ENCODE peak calls at places on chromosomes 3 and 15, in seven cellular contexts. One of them, this sample, is unnamed.

GRCh38 chr3:169657351-169658124 is 6.0 kb downstream of the MECOM start:
- DNase-seq in AG04450: no peak
- DNase-seq in type B pancreatic cell: no peak
- DNase-seq in neural crest cell: no peak
- DNase-seq in cardiac muscle cell: peak; percentile 38
- DNase-seq in GM10248: no peak
- DNase-seq in stomach: peak; percentile 72
- DNase-seq in this sample: no peak

GRCh38 chr3:177979684-177980083 is 556.6 kb upstream of the KCNMB2 start:
- DNase-seq in cardiac muscle cell: no peak
- DNase-seq in type B pancreatic cell: no peak
- DNase-seq in neural crest cell: no peak
- DNase-seq in stomach: no peak
- DNase-seq in GM10248: no peak
- DNase-seq in AG04450: no peak
- DNase-seq in this sample: no peak

GRCh38 chr3:64575211-64575844 is 112.5 kb downstream of the ADAMTS9 start:
- DNase-seq in type B pancreatic cell: no peak
- DNase-seq in neural crest cell: no peak
- DNase-seq in cardiac muscle cell: no peak
- DNase-seq in AG04450: no peak
- DNase-seq in GM10248: peak; percentile 18
- DNase-seq in stomach: no peak
- DNase-seq in this sample: no peak

GRCh38 chr3:138786788-138787276 is 47.9 kb downstream of the PIK3CB start:
- DNase-seq in GM10248: peak; percentile 27
- DNase-seq in AG04450: no peak
- DNase-seq in cardiac muscle cell: no peak
- DNase-seq in stomach: no peak
- DNase-seq in type B pancreatic cell: no peak
- DNase-seq in neural crest cell: no peak
- DNase-seq in this sample: no peak

GRCh38 chr15:73873889-73874511 is 636 bp downstream of the TBC1D21 start:
- DNase-seq in type B pancreatic cell: no peak
- DNase-seq in AG04450: peak; percentile 18
- DNase-seq in stomach: peak; percentile 52
- DNase-seq in cardiac muscle cell: peak; percentile 63
- DNase-seq in GM10248: peak; percentile 53
- DNase-seq in neural crest cell: peak; percentile 29
- DNase-seq in this sample: no peak

GRCh38 chr3:182837855-182838454 is 44.7 kb downstream of the ATP11B start:
- DNase-seq in AG04450: no peak
- DNase-seq in neural crest cell: no peak
- DNase-seq in stomach: no peak
- DNase-seq in type B pancreatic cell: no peak
- DNase-seq in cardiac muscle cell: peak; percentile 31
- DNase-seq in GM10248: no peak
- DNase-seq in this sample: no peak

GRCh38 chr3:57959407-57960173 is 48.6 kb upstream of the FLNB start:
- DNase-seq in GM10248: peak; percentile 35
- DNase-seq in type B pancreatic cell: no peak
- DNase-seq in stomach: no peak
- DNase-seq in AG04450: no peak
- DNase-seq in neural crest cell: no peak
- DNase-seq in cardiac muscle cell: no peak
- DNase-seq in this sample: no peak

GRCh38 chr3:124557433-124558232 is 172.6 kb upstream of the UMPS start:
- DNase-seq in cardiac muscle cell: no peak
- DNase-seq in neural crest cell: no peak
- DNase-seq in GM10248: no peak
- DNase-seq in stomach: peak; percentile 38
- DNase-seq in type B pancreatic cell: no peak
- DNase-seq in AG04450: peak; percentile 7
- DNase-seq in this sample: no peak

GRCh38 chr3:25468866-25469319 is 40.8 kb downstream of the RARB start:
- DNase-seq in neural crest cell: peak; percentile 51
- DNase-seq in GM10248: no peak
- DNase-seq in stomach: no peak
- DNase-seq in AG04450: no peak
- DNase-seq in type B pancreatic cell: no peak
- DNase-seq in cardiac muscle cell: peak; percentile 52
- DNase-seq in this sample: no peak

GRCh38 chr3:46006646-46007045 is 11.0 kb upstream of the FYCO1 start:
- DNase-seq in type B pancreatic cell: no peak
- DNase-seq in GM10248: no peak
- DNase-seq in cardiac muscle cell: no peak
- DNase-seq in neural crest cell: no peak
- DNase-seq in AG04450: no peak
- DNase-seq in stomach: no peak
- DNase-seq in this sample: no peak

GRCh38 chr15:77905301-77905920 is 172.1 kb downstream of the TBC1D2B start:
- DNase-seq in type B pancreatic cell: peak; percentile 60
- DNase-seq in GM10248: no peak
- DNase-seq in stomach: peak; percentile 22
- DNase-seq in cardiac muscle cell: no peak
- DNase-seq in neural crest cell: no peak
- DNase-seq in AG04450: no peak
- DNase-seq in this sample: no peak

GRCh38 chr3:171058058-171058457 is 31.5 kb upstream of the SLC2A2 start:
- DNase-seq in stomach: no peak
- DNase-seq in type B pancreatic cell: no peak
- DNase-seq in GM10248: no peak
- DNase-seq in AG04450: no peak
- DNase-seq in neural crest cell: no peak
- DNase-seq in cardiac muscle cell: no peak
- DNase-seq in this sample: no peak

GRCh38 chr3:140091143-140091542 is 156.2 kb downstream of the CLSTN2 start:
- DNase-seq in AG04450: no peak
- DNase-seq in GM10248: no peak
- DNase-seq in stomach: no peak
- DNase-seq in neural crest cell: no peak
- DNase-seq in cardiac muscle cell: no peak
- DNase-seq in type B pancreatic cell: no peak
- DNase-seq in this sample: no peak

GRCh38 chr3:127822166-127822835 is at the start of gene MGLL:
- DNase-seq in stomach: peak; percentile 43
- DNase-seq in type B pancreatic cell: no peak
- DNase-seq in cardiac muscle cell: peak; percentile 55
- DNase-seq in neural crest cell: peak; percentile 21
- DNase-seq in AG04450: no peak
- DNase-seq in GM10248: no peak
- DNase-seq in this sample: no peak

GRCh38 chr3:127819656-127820055 is 2.7 kb downstream of the MGLL start:
- DNase-seq in AG04450: no peak
- DNase-seq in cardiac muscle cell: no peak
- DNase-seq in neural crest cell: no peak
- DNase-seq in GM10248: no peak
- DNase-seq in type B pancreatic cell: peak; percentile 25
- DNase-seq in stomach: no peak
- DNase-seq in this sample: no peak

GRCh38 chr3:127820871-127821853 is 1.2 kb downstream of the MGLL start:
- DNase-seq in type B pancreatic cell: no peak
- DNase-seq in GM10248: peak; percentile 64
- DNase-seq in cardiac muscle cell: no peak
- DNase-seq in stomach: peak; percentile 38
- DNase-seq in neural crest cell: no peak
- DNase-seq in AG04450: no peak
- DNase-seq in this sample: no peak

GRCh38 chr3:127819086-127819485 is 3.2 kb downstream of the MGLL start:
- DNase-seq in neural crest cell: no peak
- DNase-seq in GM10248: no peak
- DNase-seq in type B pancreatic cell: no peak
- DNase-seq in stomach: no peak
- DNase-seq in AG04450: no peak
- DNase-seq in cardiac muscle cell: no peak
- DNase-seq in this sample: no peak

DNA sequence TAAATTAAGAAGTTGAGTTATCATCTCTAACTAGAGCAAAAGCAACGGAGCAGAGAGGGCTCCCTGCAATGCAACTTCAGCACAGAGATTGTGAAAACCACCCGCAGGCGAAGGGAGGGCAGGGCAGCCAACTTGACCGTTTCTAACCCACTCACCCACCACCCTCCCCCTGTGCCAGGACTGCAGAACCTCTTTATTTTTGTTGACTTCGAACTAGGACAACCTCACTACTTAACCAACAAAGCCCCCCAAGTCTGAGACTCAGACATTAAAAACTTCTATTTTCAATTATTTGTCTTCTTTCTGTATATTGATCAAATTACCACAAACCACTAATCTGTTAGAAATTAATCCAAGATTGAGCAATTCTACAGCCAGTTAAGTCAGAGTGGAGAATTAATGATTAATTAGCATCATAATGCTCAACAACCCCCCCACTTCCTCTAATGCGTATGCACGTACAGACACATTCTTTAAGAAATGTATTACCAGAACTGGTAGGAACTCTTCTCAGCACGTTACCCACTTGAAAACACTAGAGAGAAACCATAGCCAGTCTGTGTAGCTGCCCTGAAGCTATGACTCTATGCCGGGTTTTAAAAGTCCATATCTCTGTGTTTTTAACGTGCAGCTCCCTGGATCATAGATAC is 2.0 kb downstream of the MGLL start:
- DNase-seq in stomach: no peak
- DNase-seq in neural crest cell: no peak
- DNase-seq in GM10248: no peak
- DNase-seq in cardiac muscle cell: no peak
- DNase-seq in AG04450: no peak
- DNase-seq in type B pancreatic cell: no peak
- DNase-seq in this sample: no peak
- TF ChIP-seq CTCF in stomach: no peak
- TF ChIP-seq CTCF in neural crest cell: peak; percentile 29
- TF ChIP-seq CTCF in GM10248: no peak
- TF ChIP-seq CTCF in cardiac muscle cell: peak; percentile 11
- TF ChIP-seq CTCF in AG04450: peak; percentile 43
- TF ChIP-seq CTCF in type B pancreatic cell: peak; percentile 51
- TF ChIP-seq CTCF in this sample: no peak

GRCh38 chr3:72022027-72022426 is 237.1 kb upstream of the PROK2 start:
- DNase-seq in cardiac muscle cell: no peak
- DNase-seq in stomach: no peak
- DNase-seq in type B pancreatic cell: no peak
- DNase-seq in neural crest cell: no peak
- DNase-seq in GM10248: no peak
- DNase-seq in AG04450: no peak
- DNase-seq in this sample: no peak

GRCh38 chr3:72021531-72021930 is 236.6 kb upstream of the PROK2 start:
- DNase-seq in cardiac muscle cell: no peak
- DNase-seq in GM10248: no peak
- DNase-seq in AG04450: no peak
- DNase-seq in type B pancreatic cell: no peak
- DNase-seq in neural crest cell: no peak
- DNase-seq in stomach: no peak
- DNase-seq in this sample: no peak

GRCh38 chr3:72015463-72015862 is 230.5 kb upstream of the PROK2 start:
- DNase-seq in type B pancreatic cell: no peak
- DNase-seq in AG04450: no peak
- DNase-seq in stomach: no peak
- DNase-seq in cardiac muscle cell: no peak
- DNase-seq in GM10248: no peak
- DNase-seq in neural crest cell: no peak
- DNase-seq in this sample: no peak

GRCh38 chr3:72018339-72018984 is 233.5 kb upstream of the PROK2 start:
- DNase-seq in cardiac muscle cell: peak; percentile 38
- DNase-seq in type B pancreatic cell: no peak
- DNase-seq in stomach: no peak
- DNase-seq in AG04450: no peak
- DNase-seq in GM10248: no peak
- DNase-seq in neural crest cell: no peak
- DNase-seq in this sample: no peak

GRCh38 chr3:72017935-72018334 is 233.0 kb upstream of the PROK2 start:
- DNase-seq in type B pancreatic cell: no peak
- DNase-seq in cardiac muscle cell: peak; percentile 52
- DNase-seq in GM10248: no peak
- DNase-seq in AG04450: no peak
- DNase-seq in neural crest cell: no peak
- DNase-seq in stomach: no peak
- DNase-seq in this sample: no peak
- TF ChIP-seq CTCF in type B pancreatic cell: no peak
- TF ChIP-seq CTCF in cardiac muscle cell: no peak
- TF ChIP-seq CTCF in GM10248: no peak
- TF ChIP-seq CTCF in AG04450: no peak
- TF ChIP-seq CTCF in neural crest cell: no peak
- TF ChIP-seq CTCF in stomach: no peak
- TF ChIP-seq CTCF in this sample: no peak

GRCh38 chr3:107630779-107631178 is 108.0 kb downstream of the BBX start:
- DNase-seq in type B pancreatic cell: no peak
- DNase-seq in cardiac muscle cell: no peak
- DNase-seq in stomach: no peak
- DNase-seq in GM10248: no peak
- DNase-seq in neural crest cell: no peak
- DNase-seq in AG04450: no peak
- DNase-seq in this sample: no peak

GRCh38 chr3:107633327-107634141 is 110.8 kb downstream of the BBX start:
- DNase-seq in stomach: no peak
- DNase-seq in GM10248: peak; percentile 32
- DNase-seq in type B pancreatic cell: no peak
- DNase-seq in neural crest cell: no peak
- DNase-seq in cardiac muscle cell: no peak
- DNase-seq in AG04450: no peak
- DNase-seq in this sample: no peak

GRCh38 chr3:107629556-107629955 is 106.8 kb downstream of the BBX start:
- DNase-seq in cardiac muscle cell: no peak
- DNase-seq in type B pancreatic cell: no peak
- DNase-seq in neural crest cell: no peak
- DNase-seq in AG04450: no peak
- DNase-seq in stomach: no peak
- DNase-seq in GM10248: no peak
- DNase-seq in this sample: no peak

GRCh38 chr3:107632576-107632975 is 109.8 kb downstream of the BBX start:
- DNase-seq in neural crest cell: no peak
- DNase-seq in type B pancreatic cell: no peak
- DNase-seq in stomach: no peak
- DNase-seq in cardiac muscle cell: no peak
- DNase-seq in AG04450: no peak
- DNase-seq in GM10248: no peak
- DNase-seq in this sample: no peak

DNA sequence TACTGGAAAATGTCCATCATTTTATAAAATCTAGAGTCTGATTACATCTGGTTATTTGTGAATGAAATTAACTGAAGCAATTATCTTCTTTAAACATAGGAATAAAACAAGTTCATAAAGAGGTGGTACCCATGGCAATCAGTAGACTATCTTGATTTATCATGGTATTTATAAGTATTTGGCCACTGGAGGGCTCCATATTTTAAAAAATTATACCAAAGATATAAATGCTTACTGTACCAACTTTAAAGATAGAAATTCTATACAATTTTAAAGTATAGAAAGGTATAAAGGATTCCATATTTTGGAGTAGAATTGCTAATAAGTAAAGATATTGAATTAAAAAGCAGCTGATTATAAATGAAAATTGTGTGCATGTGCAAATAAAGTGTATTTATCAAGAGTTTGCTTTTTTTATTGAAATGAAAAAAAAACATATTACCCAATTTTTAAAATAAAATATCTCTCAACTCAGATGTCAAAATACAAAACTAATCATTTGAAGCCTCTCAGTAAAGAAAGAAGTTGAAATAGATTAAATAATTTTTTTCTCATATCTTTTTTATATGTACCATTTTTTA is 105.3 kb downstream of the BBX start:
- DNase-seq in AG04450: no peak
- DNase-seq in cardiac muscle cell: no peak
- DNase-seq in type B pancreatic cell: no peak
- DNase-seq in GM10248: no peak
- DNase-seq in neural crest cell: no peak
- DNase-seq in stomach: no peak
- DNase-seq in this sample: no peak
- TF ChIP-seq CTCF in AG04450: peak; percentile 31
- TF ChIP-seq CTCF in cardiac muscle cell: peak; percentile 20
- TF ChIP-seq CTCF in type B pancreatic cell: peak; percentile 52
- TF ChIP-seq CTCF in GM10248: no peak
- TF ChIP-seq CTCF in neural crest cell: peak; percentile 33
- TF ChIP-seq CTCF in stomach: no peak
- TF ChIP-seq CTCF in this sample: no peak

GRCh38 chr15:75202251-75203016 is 752 bp downstream of the C15orf39 start:
- DNase-seq in stomach: peak; percentile 85
- DNase-seq in AG04450: peak; percentile 59
- DNase-seq in type B pancreatic cell: peak; percentile 80
- DNase-seq in neural crest cell: peak; percentile 35
- DNase-seq in GM10248: peak; percentile 81
- DNase-seq in cardiac muscle cell: peak; percentile 71
- DNase-seq in this sample: no peak
- TF ChIP-seq CTCF in stomach: no peak
- TF ChIP-seq CTCF in AG04450: no peak
- TF ChIP-seq CTCF in type B pancreatic cell: peak; percentile 61
- TF ChIP-seq CTCF in neural crest cell: peak; percentile 37
- TF ChIP-seq CTCF in GM10248: peak; percentile 6
- TF ChIP-seq CTCF in cardiac muscle cell: no peak
- TF ChIP-seq CTCF in this sample: peak; percentile 11